ENCODE peak calls at places on chromosome 1, in six cellular contexts. W is MV-4-11, N is Calu3, Q is trophoblast cell, P is mesothelial cell of epicardium, C is GM04503. J is an unnamed sample.

GRCh38 chr1:111172463-111172862 is 28.0 kb downstream of the DENND2D start:
- DNase-seq in W (no peak), N (no peak), Q (no peak), P (no peak), C (no peak), J (no peak)

GRCh38 chr1:54107131-54107530 is 45.7 kb downstream of the CDCP2 start:
- DNase-seq in W (no peak), N (no peak), Q (no peak), P (no peak), C (no peak), J (no peak)

GRCh38 chr1:117061986-117062415 is 1.9 kb downstream of the TTF2 start:
- DNase-seq in W (peak), N (no peak), Q (peak), P (no peak), C (peak), J (no peak)

GRCh38 chr1:232425421-232425820 is 204.5 kb downstream of the SIPA1L2 start:
- DNase-seq in W (no peak), N (no peak), Q (no peak), P (no peak), C (no peak), J (no peak)

GRCh38 chr1:29121516-29121937 is 2.2 kb downstream of the TMEM200B start:
- DNase-seq in W (no peak), N (no peak), Q (no peak), P (peak), C (no peak), J (no peak)

GRCh38 chr1:163772266-163772665 is 450.5 kb downstream of the NUF2 start:
- DNase-seq in W (no peak), N (no peak), Q (peak), P (no peak), C (no peak), J (no peak)

GRCh38 chr1:28078680-28079626 is 9.5 kb downstream of the EYA3 start:
- DNase-seq in W (no peak), N (peak), Q (peak), P (no peak), C (no peak), J (no peak)

GRCh38 chr1:54117815-54118563 is 34.8 kb downstream of the CDCP2 start:
- DNase-seq in W (no peak), N (peak), Q (no peak), P (no peak), C (no peak), J (no peak)